ENCODE peak calls at places on chromosomes 5 and 9, in six cellular contexts. One of them, this sample, is unnamed.

GRCh38 chr9:89349607-89350006 is 31.3 kb downstream of the SECISBP2 start:
- DNase-seq in brain microvascular endothelial cell: no peak
- DNase-seq in sigmoid colon: no peak
- DNase-seq in fibroblast of the aortic adventitia: no peak
- DNase-seq in GM13976: no peak
- DNase-seq in LNCaP clone FGC: no peak
- DNase-seq in this sample: no peak

GRCh38 chr5:150647275-150648251 is 7.1 kb downstream of the SYNPO start:
- DNase-seq in brain microvascular endothelial cell: no peak
- DNase-seq in sigmoid colon: peak
- DNase-seq in fibroblast of the aortic adventitia: no peak
- DNase-seq in GM13976: no peak
- DNase-seq in LNCaP clone FGC: no peak
- DNase-seq in this sample: no peak

GRCh38 chr9:125432715-125433385 is 171.2 kb downstream of the GAPVD1 start:
- DNase-seq in brain microvascular endothelial cell: no peak
- DNase-seq in sigmoid colon: peak
- DNase-seq in fibroblast of the aortic adventitia: no peak
- DNase-seq in GM13976: no peak
- DNase-seq in LNCaP clone FGC: no peak
- DNase-seq in this sample: no peak

GRCh38 chr9:127970401-127971313 is 10.1 kb downstream of the EEIG1 start:
- DNase-seq in brain microvascular endothelial cell: no peak
- DNase-seq in sigmoid colon: peak
- DNase-seq in fibroblast of the aortic adventitia: no peak
- DNase-seq in GM13976: peak
- DNase-seq in LNCaP clone FGC: no peak
- DNase-seq in this sample: no peak

GRCh38 chr5:141369994-141370848 is at the start of gene PCDHGB3:
- DNase-seq in brain microvascular endothelial cell: peak
- DNase-seq in sigmoid colon: no peak
- DNase-seq in fibroblast of the aortic adventitia: peak
- DNase-seq in GM13976: peak
- DNase-seq in LNCaP clone FGC: no peak
- DNase-seq in this sample: no peak

GRCh38 chr5:151063136-151063544 is 17.7 kb downstream of the TNIP1 start:
- DNase-seq in brain microvascular endothelial cell: peak
- DNase-seq in sigmoid colon: no peak
- DNase-seq in fibroblast of the aortic adventitia: peak
- DNase-seq in GM13976: no peak
- DNase-seq in LNCaP clone FGC: no peak
- DNase-seq in this sample: no peak

GRCh38 chr5:132714456-132715307 is 22.7 kb downstream of the KIF3A start:
- DNase-seq in brain microvascular endothelial cell: no peak
- DNase-seq in sigmoid colon: no peak
- DNase-seq in fibroblast of the aortic adventitia: peak
- DNase-seq in GM13976: no peak
- DNase-seq in LNCaP clone FGC: no peak
- DNase-seq in this sample: no peak

GRCh38 chr9:36217256-36217968 is 26.7 kb downstream of the CLTA start:
- DNase-seq in brain microvascular endothelial cell: no peak
- DNase-seq in sigmoid colon: no peak
- DNase-seq in fibroblast of the aortic adventitia: no peak
- DNase-seq in GM13976: no peak
- DNase-seq in LNCaP clone FGC: no peak
- DNase-seq in this sample: no peak

GRCh38 chr5:123125172-123125508 is 36.1 kb downstream of the PRDM6 start:
- DNase-seq in brain microvascular endothelial cell: no peak
- DNase-seq in sigmoid colon: no peak
- DNase-seq in fibroblast of the aortic adventitia: no peak
- DNase-seq in GM13976: no peak
- DNase-seq in LNCaP clone FGC: no peak
- DNase-seq in this sample: no peak

GRCh38 chr9:16705121-16705604 is 165.3 kb downstream of the BNC2 start:
- DNase-seq in brain microvascular endothelial cell: peak
- DNase-seq in sigmoid colon: peak
- DNase-seq in fibroblast of the aortic adventitia: peak
- DNase-seq in GM13976: no peak
- DNase-seq in LNCaP clone FGC: no peak
- DNase-seq in this sample: peak

GRCh38 chr5:74977475-74977874 is 74.9 kb downstream of the GCNT4 start:
- DNase-seq in brain microvascular endothelial cell: no peak
- DNase-seq in sigmoid colon: no peak
- DNase-seq in fibroblast of the aortic adventitia: no peak
- DNase-seq in GM13976: no peak
- DNase-seq in LNCaP clone FGC: no peak
- DNase-seq in this sample: no peak

DNA sequence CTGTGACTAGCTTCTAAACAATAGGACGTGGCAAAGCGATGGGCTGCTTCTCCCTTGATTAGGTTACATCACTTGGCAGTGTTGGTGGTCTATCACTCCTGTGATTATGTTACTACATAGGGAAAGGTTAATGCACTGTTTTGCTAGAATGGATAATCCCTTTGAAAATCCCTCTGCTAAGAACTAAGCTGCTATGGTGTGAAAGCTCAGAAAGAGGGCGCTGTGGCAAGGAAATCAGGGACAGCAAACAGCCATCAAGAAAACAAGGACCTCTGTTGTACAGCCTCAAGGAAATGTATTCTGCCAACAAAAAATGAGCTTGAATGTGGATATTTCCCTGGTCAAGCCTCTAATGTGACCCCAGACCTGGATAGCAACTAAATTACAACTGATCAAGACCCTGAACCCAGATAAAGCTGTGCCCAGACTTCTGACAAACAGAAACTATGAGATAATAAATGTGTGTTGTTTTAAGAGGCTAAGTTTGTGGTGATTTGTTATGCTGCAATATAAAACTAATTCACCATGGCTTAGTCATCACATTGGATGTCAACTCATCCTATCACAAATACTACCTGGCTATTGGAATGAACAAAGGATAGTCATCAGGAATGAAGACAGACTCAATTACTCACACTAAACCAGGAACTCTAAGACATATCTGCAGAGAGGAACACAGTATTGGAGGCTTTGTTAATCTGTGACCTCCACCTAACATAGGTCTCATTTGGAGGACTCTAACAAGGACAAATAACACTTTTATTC is 1215.9 kb downstream of the EFNA5 start:
- DNase-seq in brain microvascular endothelial cell: peak
- DNase-seq in sigmoid colon: no peak
- DNase-seq in fibroblast of the aortic adventitia: peak
- DNase-seq in GM13976: no peak
- DNase-seq in LNCaP clone FGC: no peak
- DNase-seq in this sample: no peak
- TF ChIP-seq CTCF in brain microvascular endothelial cell: peak
- TF ChIP-seq CTCF in sigmoid colon: no peak
- TF ChIP-seq CTCF in fibroblast of the aortic adventitia: peak
- TF ChIP-seq CTCF in GM13976: peak
- TF ChIP-seq CTCF in LNCaP clone FGC: peak
- TF ChIP-seq CTCF in this sample: peak

DNA sequence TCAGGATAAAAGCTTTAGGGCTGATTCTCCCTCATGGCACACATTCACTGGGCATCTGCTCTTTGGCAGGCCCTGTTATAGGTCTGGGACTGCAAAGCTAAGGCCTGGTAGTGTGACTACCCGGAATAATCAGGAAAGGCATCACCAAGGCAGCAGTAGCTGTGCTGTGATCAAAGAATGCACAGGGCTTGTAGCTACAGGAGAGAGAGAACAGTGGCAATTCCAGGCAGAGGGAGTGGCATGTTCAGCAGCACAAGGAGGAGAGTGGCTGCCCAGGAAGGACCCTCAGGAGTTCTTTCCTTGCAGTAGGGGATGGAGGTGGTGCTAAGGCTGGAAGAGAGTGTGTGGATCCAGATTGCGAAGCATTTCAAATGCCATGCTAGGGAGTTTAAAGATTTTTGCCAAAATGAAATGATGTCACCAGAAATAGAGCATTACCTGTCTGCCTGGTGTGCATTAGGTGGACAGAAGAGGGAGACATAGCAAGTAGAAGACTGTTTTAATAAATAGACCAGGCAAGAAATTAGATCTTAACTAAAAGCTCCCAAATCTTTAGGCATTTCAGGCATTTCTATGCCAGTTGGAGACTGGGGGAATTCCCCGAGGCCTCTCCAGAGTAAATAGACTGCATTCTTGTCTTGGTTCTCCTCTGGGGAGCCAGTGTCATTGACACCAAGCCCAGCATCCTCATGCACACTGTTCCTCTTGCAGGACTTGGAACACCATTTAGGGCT is 69.1 kb downstream of the GPR21 start:
- DNase-seq in brain microvascular endothelial cell: peak
- DNase-seq in sigmoid colon: no peak
- DNase-seq in fibroblast of the aortic adventitia: no peak
- DNase-seq in GM13976: no peak
- DNase-seq in LNCaP clone FGC: no peak
- DNase-seq in this sample: peak
- TF ChIP-seq CTCF in brain microvascular endothelial cell: peak
- TF ChIP-seq CTCF in sigmoid colon: no peak
- TF ChIP-seq CTCF in fibroblast of the aortic adventitia: no peak
- TF ChIP-seq CTCF in GM13976: peak
- TF ChIP-seq CTCF in LNCaP clone FGC: peak
- TF ChIP-seq CTCF in this sample: peak

GRCh38 chr9:117932585-117932984 is 228.4 kb downstream of the TLR4 start:
- DNase-seq in brain microvascular endothelial cell: no peak
- DNase-seq in sigmoid colon: no peak
- DNase-seq in fibroblast of the aortic adventitia: no peak
- DNase-seq in GM13976: no peak
- DNase-seq in LNCaP clone FGC: no peak
- DNase-seq in this sample: no peak
- TF ChIP-seq CTCF in brain microvascular endothelial cell: no peak
- TF ChIP-seq CTCF in sigmoid colon: no peak
- TF ChIP-seq CTCF in fibroblast of the aortic adventitia: no peak
- TF ChIP-seq CTCF in GM13976: no peak
- TF ChIP-seq CTCF in LNCaP clone FGC: no peak
- TF ChIP-seq CTCF in this sample: no peak

GRCh38 chr5:112691758-112692157 is 45.9 kb upstream of the APC start:
- DNase-seq in brain microvascular endothelial cell: peak
- DNase-seq in sigmoid colon: no peak
- DNase-seq in fibroblast of the aortic adventitia: peak
- DNase-seq in GM13976: peak
- DNase-seq in LNCaP clone FGC: peak
- DNase-seq in this sample: no peak
- TF ChIP-seq CTCF in brain microvascular endothelial cell: peak
- TF ChIP-seq CTCF in sigmoid colon: no peak
- TF ChIP-seq CTCF in fibroblast of the aortic adventitia: peak
- TF ChIP-seq CTCF in GM13976: peak
- TF ChIP-seq CTCF in LNCaP clone FGC: peak
- TF ChIP-seq CTCF in this sample: peak

GRCh38 chr5:169223595-169223953 is 77.4 kb downstream of the SLIT3 start:
- DNase-seq in brain microvascular endothelial cell: no peak
- DNase-seq in sigmoid colon: no peak
- DNase-seq in fibroblast of the aortic adventitia: peak
- DNase-seq in GM13976: no peak
- DNase-seq in LNCaP clone FGC: no peak
- DNase-seq in this sample: no peak

GRCh38 chr5:169229342-169229892 is 71.5 kb downstream of the SLIT3 start:
- DNase-seq in brain microvascular endothelial cell: no peak
- DNase-seq in sigmoid colon: no peak
- DNase-seq in fibroblast of the aortic adventitia: peak
- DNase-seq in GM13976: no peak
- DNase-seq in LNCaP clone FGC: no peak
- DNase-seq in this sample: no peak

GRCh38 chr5:169222934-169223594 is 77.9 kb downstream of the SLIT3 start:
- DNase-seq in brain microvascular endothelial cell: no peak
- DNase-seq in sigmoid colon: no peak
- DNase-seq in fibroblast of the aortic adventitia: peak
- DNase-seq in GM13976: no peak
- DNase-seq in LNCaP clone FGC: peak
- DNase-seq in this sample: no peak

GRCh38 chr5:169225830-169226356 is 75.0 kb downstream of the SLIT3 start:
- DNase-seq in brain microvascular endothelial cell: no peak
- DNase-seq in sigmoid colon: no peak
- DNase-seq in fibroblast of the aortic adventitia: no peak
- DNase-seq in GM13976: no peak
- DNase-seq in LNCaP clone FGC: no peak
- DNase-seq in this sample: no peak

GRCh38 chr5:169226904-169227303 is 74.0 kb downstream of the SLIT3 start:
- DNase-seq in brain microvascular endothelial cell: no peak
- DNase-seq in sigmoid colon: no peak
- DNase-seq in fibroblast of the aortic adventitia: no peak
- DNase-seq in GM13976: no peak
- DNase-seq in LNCaP clone FGC: no peak
- DNase-seq in this sample: no peak
- TF ChIP-seq CTCF in brain microvascular endothelial cell: no peak
- TF ChIP-seq CTCF in sigmoid colon: no peak
- TF ChIP-seq CTCF in fibroblast of the aortic adventitia: no peak
- TF ChIP-seq CTCF in GM13976: no peak
- TF ChIP-seq CTCF in LNCaP clone FGC: no peak
- TF ChIP-seq CTCF in this sample: no peak

DNA sequence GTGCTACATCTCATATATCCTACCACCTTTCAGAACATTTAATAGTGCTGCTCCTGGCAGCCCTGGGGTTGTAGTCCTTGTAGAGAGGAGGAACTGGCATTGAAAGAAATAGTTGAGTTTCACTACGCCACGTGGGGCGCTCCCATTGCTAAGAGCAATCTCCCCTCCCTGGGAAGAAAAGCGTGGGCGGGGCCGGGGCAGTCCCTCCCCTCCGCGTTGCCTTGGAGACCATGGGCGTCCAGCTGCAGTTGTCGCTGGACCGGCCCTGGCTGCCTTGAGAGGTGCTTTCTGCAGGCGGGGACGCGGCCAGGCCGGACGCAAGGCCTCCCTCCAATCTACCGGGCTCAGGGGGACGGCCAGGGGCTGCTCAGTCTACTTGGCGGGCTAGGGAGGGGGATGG is 368 bp upstream of the CCDC180 start:
- DNase-seq in brain microvascular endothelial cell: peak
- DNase-seq in sigmoid colon: no peak
- DNase-seq in fibroblast of the aortic adventitia: peak
- DNase-seq in GM13976: peak
- DNase-seq in LNCaP clone FGC: no peak
- DNase-seq in this sample: peak
- TF ChIP-seq CTCF in brain microvascular endothelial cell: peak
- TF ChIP-seq CTCF in sigmoid colon: no peak
- TF ChIP-seq CTCF in fibroblast of the aortic adventitia: no peak
- TF ChIP-seq CTCF in GM13976: no peak
- TF ChIP-seq CTCF in LNCaP clone FGC: no peak
- TF ChIP-seq CTCF in this sample: peak

This sample was measured in AG04450.